ENCODE peak calls at places on chromosomes 7 and 10, in eight cellular contexts. S, K, P, M, O, G, Q and Y are unnamed samples.

GRCh38 chr7:157596026-157596425 is 259.2 kb downstream of the DNAJB6 start:
- DNase-seq in S (no peak), K (no peak), P (no peak), M (no peak), O (no peak), G (no peak), Q (no peak), Y (no peak)

GRCh38 chr7:84372712-84373111 is 178.1 kb upstream of the SEMA3A start:
- DNase-seq in S (no peak), K (no peak), P (no peak), M (no peak), O (no peak), G (no peak), Q (no peak), Y (no peak)

GRCh38 chr7:38822556-38822955 is 86.4 kb downstream of the VPS41 start:
- DNase-seq in S (no peak), K (no peak), P (no peak), M (no peak), O (no peak), G (no peak), Q (peak), Y (no peak)

GRCh38 chr7:69109131-69109740 is 489.0 kb upstream of the AUTS2 start:
- DNase-seq in S (no peak), K (no peak), P (no peak), M (no peak), O (no peak), G (no peak), Q (no peak), Y (no peak)

GRCh38 chr10:128054163-128054970 is 71.9 kb downstream of the MKI67 start:
- DNase-seq in S (no peak), K (no peak), P (no peak), M (no peak), O (no peak), G (no peak), Q (no peak), Y (no peak)

GRCh38 chr10:102435529-102436233 is 3.3 kb upstream of the CUEDC2 start:
- DNase-seq in S (no peak), K (no peak), P (no peak), M (no peak), O (no peak), G (no peak), Q (no peak), Y (no peak)

GRCh38 chr10:91201213-91201996 is 19.1 kb upstream of the PCGF5 start:
- DNase-seq in S (peak), K (no peak), P (no peak), M (no peak), O (no peak), G (no peak), Q (no peak), Y (no peak)

GRCh38 chr7:5619419-5620130 is 161.9 kb downstream of the RNF216 start:
- DNase-seq in S (no peak), K (no peak), P (no peak), M (no peak), O (no peak), G (no peak), Q (no peak), Y (no peak)

GRCh38 chr10:110802551-110803238 is 69.0 kb upstream of the PDCD4 start:
- DNase-seq in S (peak), K (no peak), P (peak), M (no peak), O (peak), G (peak), Q (peak), Y (no peak)

GRCh38 chr7:82633592-82633991 is 190.0 kb upstream of the CACNA2D1 start:
- DNase-seq in S (no peak), K (no peak), P (no peak), M (no peak), O (no peak), G (no peak), Q (no peak), Y (no peak)

GRCh38 chr10:14749051-14749809 is 25.5 kb downstream of the FAM107B start:
- DNase-seq in S (peak), K (no peak), P (peak), M (no peak), O (no peak), G (peak), Q (no peak), Y (no peak)

GRCh38 chr10:116201011-116201410 is 72.0 kb downstream of the GFRA1 start:
- DNase-seq in S (no peak), K (no peak), P (no peak), M (no peak), O (no peak), G (no peak), Q (no peak), Y (no peak)

GRCh38 chr10:52423369-52423768 is 109.3 kb downstream of the DKK1 start:
- DNase-seq in S (no peak), K (no peak), P (no peak), M (no peak), O (no peak), G (no peak), Q (no peak), Y (no peak)

GRCh38 chr7:25216837-25217236 is 11.4 kb downstream of the NPVF start:
- DNase-seq in S (peak), K (no peak), P (no peak), M (no peak), O (peak), G (no peak), Q (peak), Y (no peak)

GRCh38 chr10:70812814-70813213 is 2.9 kb upstream of the SGPL1 start:
- DNase-seq in S (no peak), K (no peak), P (no peak), M (no peak), O (no peak), G (no peak), Q (no peak), Y (no peak)

GRCh38 chr7:93890041-93890463 is 501 bp downstream of the TFPI2 start:
- DNase-seq in S (no peak), K (no peak), P (no peak), M (peak), O (peak), G (no peak), Q (no peak), Y (no peak)

GRCh38 chr10:93856349-93857140 is 37.2 kb upstream of the SLC35G1 start:
- DNase-seq in S (no peak), K (no peak), P (no peak), M (no peak), O (no peak), G (no peak), Q (no peak), Y (no peak)

GRCh38 chr7:235576-236395 is 43.4 kb downstream of the FAM20C start:
- DNase-seq in S (no peak), K (no peak), P (no peak), M (no peak), O (no peak), G (peak), Q (no peak), Y (no peak)

GRCh38 chr10:65827344-65827743 is 1098.5 kb upstream of the LRRTM3 start:
- DNase-seq in S (no peak), K (no peak), P (no peak), M (no peak), O (no peak), G (no peak), Q (no peak), Y (no peak)
- TF ChIP-seq CTCF in S (no peak), K (no peak), P (no peak), M (no peak), O (no peak), G (no peak), Q (no peak), Y (no peak)

DNA sequence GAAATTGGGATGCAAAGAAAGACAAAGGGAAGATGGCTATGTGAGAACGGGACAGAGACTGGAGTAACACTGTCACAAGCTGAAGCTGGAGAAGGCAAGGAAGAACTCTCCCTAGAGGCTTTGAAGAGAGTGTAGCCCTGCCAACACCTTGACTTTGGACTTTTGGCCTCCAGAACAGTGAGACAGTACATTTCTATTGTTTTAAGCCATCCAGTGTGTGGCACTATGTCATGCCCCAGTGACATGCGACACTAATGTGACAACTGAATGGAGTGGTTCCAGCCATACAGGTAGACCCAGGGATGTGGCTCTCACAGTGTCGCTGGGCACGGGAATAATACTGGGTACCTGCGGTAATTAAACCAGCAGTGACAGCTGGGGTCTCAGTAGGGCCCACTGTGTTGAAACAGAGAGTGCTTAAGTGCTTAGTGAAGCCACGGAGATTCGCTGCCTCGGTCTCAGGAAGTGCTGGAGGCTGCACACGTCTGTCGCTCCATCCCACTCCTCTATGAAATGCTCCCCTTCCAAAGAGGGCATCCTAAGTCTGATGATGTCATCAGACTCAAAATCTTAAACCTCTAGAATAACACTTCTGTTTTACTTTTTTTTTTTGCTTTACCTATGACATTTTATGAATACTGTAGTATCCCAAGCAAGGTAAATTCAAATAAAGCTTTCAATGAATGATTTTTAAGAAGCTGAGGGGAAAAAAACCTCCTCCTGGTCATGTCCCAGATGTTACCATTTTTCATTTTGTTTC is 154.6 kb upstream of the RHEB start:
- DNase-seq in S (no peak), K (no peak), P (no peak), M (no peak), O (no peak), G (no peak), Q (no peak), Y (no peak)
- TF ChIP-seq CTCF in S (no peak), K (no peak), P (no peak), M (no peak), O (no peak), G (no peak), Q (no peak), Y (no peak)

DNA sequence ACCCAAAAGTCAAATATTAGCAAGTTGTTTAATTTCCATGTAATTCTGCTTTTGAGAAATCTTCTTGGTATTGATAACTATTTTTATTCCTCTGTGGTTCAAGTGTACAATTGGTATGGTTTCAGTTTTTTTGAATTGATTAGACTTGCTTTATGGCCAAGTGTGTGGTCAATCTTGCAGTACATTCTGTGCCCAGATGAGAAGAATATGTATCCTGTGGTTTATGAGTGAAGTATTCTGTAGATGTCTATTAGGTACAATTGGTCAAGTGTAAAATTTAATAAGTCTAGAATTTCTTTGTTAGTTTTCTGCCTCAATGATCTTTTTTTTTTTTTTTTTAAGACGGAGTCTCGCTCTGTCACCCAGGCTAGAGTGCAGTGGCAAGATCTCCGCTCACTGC is 36.6 kb upstream of the C7orf33 start:
- DNase-seq in S (no peak), K (no peak), P (no peak), M (no peak), O (no peak), G (no peak), Q (no peak), Y (no peak)
- TF ChIP-seq CTCF in S (no peak), K (no peak), P (no peak), M (no peak), O (no peak), G (no peak), Q (no peak), Y (no peak)

GRCh38 chr7:88216276-88216675 is 3.6 kb downstream of the SRI start:
- DNase-seq in S (no peak), K (no peak), P (no peak), M (no peak), O (no peak), G (no peak), Q (no peak), Y (no peak)

GRCh38 chr7:88217675-88218427 is 2.0 kb downstream of the SRI start:
- DNase-seq in S (peak), K (no peak), P (no peak), M (no peak), O (peak), G (no peak), Q (no peak), Y (no peak)

GRCh38 chr7:88219781-88220747 is at the start of gene SRI:
- DNase-seq in S (peak), K (peak), P (peak), M (peak), O (peak), G (peak), Q (peak), Y (peak)

GRCh38 chr7:88218836-88219605 is 817 bp downstream of the SRI start:
- DNase-seq in S (peak), K (no peak), P (peak), M (peak), O (peak), G (peak), Q (peak), Y (no peak)

GRCh38 chr7:88218428-88218745 is 1.5 kb downstream of the SRI start:
- DNase-seq in S (no peak), K (no peak), P (no peak), M (no peak), O (peak), G (no peak), Q (no peak), Y (no peak)
- TF ChIP-seq CTCF in S (no peak), K (no peak), P (no peak), M (no peak), O (no peak), G (no peak), Q (no peak), Y (no peak)

GRCh38 chr7:134995239-134996096 is 9.2 kb downstream of the AGBL3 start:
- DNase-seq in S (no peak), K (no peak), P (no peak), M (no peak), O (peak), G (no peak), Q (no peak), Y (no peak)

GRCh38 chr7:134999136-134999535 is 12.8 kb downstream of the AGBL3 start:
- DNase-seq in S (no peak), K (no peak), P (no peak), M (no peak), O (no peak), G (no peak), Q (no peak), Y (no peak)

GRCh38 chr7:134997214-134997885 is 11.0 kb downstream of the AGBL3 start:
- DNase-seq in S (no peak), K (peak), P (no peak), M (no peak), O (no peak), G (no peak), Q (no peak), Y (no peak)

GRCh38 chr7:134993877-134994456 is 7.7 kb downstream of the AGBL3 start:
- DNase-seq in S (no peak), K (no peak), P (no peak), M (no peak), O (no peak), G (no peak), Q (no peak), Y (no peak)

DNA sequence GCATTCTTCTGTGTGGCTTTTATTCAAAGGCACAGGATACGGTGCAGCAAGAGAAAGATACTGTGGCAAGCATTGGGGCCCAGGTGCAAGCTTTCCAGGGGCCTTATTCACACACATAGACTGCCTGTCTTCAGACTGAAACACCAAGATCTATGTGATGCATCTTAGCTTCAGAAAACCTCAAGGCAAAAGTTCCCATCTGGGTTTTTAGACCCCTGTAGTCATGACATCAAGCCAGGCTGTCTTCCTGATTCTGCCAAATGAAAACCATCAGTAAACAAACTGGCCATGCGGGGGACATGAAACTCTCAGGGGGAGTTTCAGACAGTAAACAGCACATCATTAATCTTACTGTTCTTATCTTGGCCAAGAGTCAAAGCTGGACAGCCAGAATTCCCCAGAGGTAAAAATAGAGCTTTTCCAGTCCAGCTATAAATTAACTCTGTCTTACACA is 9.8 kb downstream of the AGBL3 start:
- DNase-seq in S (no peak), K (no peak), P (no peak), M (no peak), O (peak), G (peak), Q (peak), Y (no peak)
- TF ChIP-seq CTCF in S (no peak), K (no peak), P (no peak), M (no peak), O (no peak), G (no peak), Q (no peak), Y (no peak)